ENCODE peak calls at places on chromosome 6, in five cellular contexts. Z is activated effector memory CD4-positive, alpha-beta T cell treated with anti-CD3 and anti-CD28 coated beads, Interleukin-2, amount 50 U/mL, for 16 hours; B is iris pigment epithelial cell; D is AG08396; K is NCI-H2029. F is an unnamed sample.
A peak's percentile ranks its signal among the peaks of the same experiment; 100 is the strongest.

GRCh38 chr6:36083446-36083845 is 46.9 kb upstream of the MAPK13 start:
- DNase-seq in D (no peak), B (peak; percentile 10), K (no peak), Z (no peak), F (no peak)

GRCh38 chr6:104955927-104956662 is 812 bp upstream of the LIN28B start:
- DNase-seq in B (no peak), D (no peak), Z (no peak), K (no peak), F (no peak)

GRCh38 chr6:1057490-1058135 is 254.3 kb upstream of the FOXQ1 start:
- DNase-seq in D (no peak), B (no peak), K (no peak), Z (no peak), F (no peak)

GRCh38 chr6:35294308-35294945 is 3.2 kb upstream of the DEF6 start:
- DNase-seq in Z (peak; percentile 80), B (peak; percentile 45), K (peak; percentile 31), D (peak; percentile 72), F (peak; percentile 60)

GRCh38 chr6:149061933-149062332 is 255.6 kb upstream of the TAB2 start:
- DNase-seq in D (no peak), K (no peak), Z (no peak), B (no peak), F (no peak)

GRCh38 chr6:163180874-163181541 is 233.5 kb upstream of the QKI start:
- DNase-seq in Z (no peak), B (peak; percentile 35), D (peak; percentile 36), K (no peak), F (peak; percentile 34)

GRCh38 chr6:15595461-15596173 is 67.2 kb downstream of the DTNBP1 start:
- DNase-seq in K (no peak), Z (no peak), B (peak; percentile 59), D (no peak), F (no peak)

GRCh38 chr6:2876210-2877056 is 26.7 kb downstream of the SERPINB9 start:
- DNase-seq in K (no peak), D (peak; percentile 79), B (peak; percentile 94), Z (no peak), F (peak; percentile 87)

GRCh38 chr6:10759884-10760329 is 12.3 kb downstream of the TMEM14B start:
- DNase-seq in K (peak; percentile 54), D (peak; percentile 47), Z (no peak), B (peak; percentile 88), F (peak; percentile 53)

GRCh38 chr6:52415917-52416628 is 4.1 kb upstream of the EFHC1 start:
- DNase-seq in D (no peak), K (no peak), B (peak; percentile 34), Z (no peak), F (no peak)

GRCh38 chr6:46789434-46790358 is 3.5 kb upstream of the MEP1A start:
- DNase-seq in D (no peak), K (no peak), B (no peak), Z (no peak), F (no peak)

GRCh38 chr6:6680524-6680923 is 92.0 kb downstream of the LY86 start:
- DNase-seq in B (no peak), D (no peak), Z (no peak), K (no peak), F (no peak)

GRCh38 chr6:31037692-31038091 is 27.4 kb downstream of the MUC22 start:
- DNase-seq in K (no peak), D (peak; percentile 64), Z (no peak), B (peak; percentile 54), F (peak; percentile 82)

GRCh38 chr6:30260036-30260504 is 46.9 kb upstream of the TRIM26 start:
- DNase-seq in B (no peak), Z (peak; percentile 76), K (no peak), D (no peak), F (no peak)

GRCh38 chr6:15561447-15562199 is 101.2 kb downstream of the DTNBP1 start:
- DNase-seq in Z (no peak), D (no peak), B (no peak), K (no peak), F (no peak)

GRCh38 chr6:165106261-165106660 is 203.1 kb downstream of the C6orf118 start:
- DNase-seq in B (no peak), K (no peak), Z (no peak), D (no peak), F (no peak)

GRCh38 chr6:157792671-157793070 is 30.4 kb upstream of the SNX9 start:
- DNase-seq in D (no peak), B (no peak), Z (no peak), K (no peak), F (no peak)